ENCODE peak calls at places on chromosomes 13 and 19, in four cellular contexts. T, U, R and Q are unnamed samples.

GRCh38 chr13:26861951-26862350 is 101.4 kb upstream of the GPR12 start:
- DNase-seq in U (no peak), R (no peak), T (no peak), Q (no peak)

GRCh38 chr13:67366533-67366932 is 136.4 kb upstream of the PCDH9 start:
- DNase-seq in T (no peak), R (no peak), U (peak; percentile 3), Q (no peak)

GRCh38 chr19:11963566-11964355 is 1.1 kb upstream of the ZNF763 start:
- DNase-seq in R (peak; percentile 90), T (peak; percentile 82), U (no peak), Q (peak; percentile 76)

GRCh38 chr13:50017819-50018218 is 2.6 kb downstream of the KCNRG start:
- DNase-seq in U (no peak), T (no peak), R (no peak), Q (no peak)

GRCh38 chr19:8629184-8629583 is 1.2 kb upstream of the NFILZ start:
- DNase-seq in R (no peak), U (no peak), T (no peak), Q (no peak)

GRCh38 chr13:107205318-107206112 is 637.6 kb upstream of the ARGLU1 start:
- DNase-seq in U (peak; percentile 33), R (no peak), T (peak; percentile 66), Q (peak; percentile 71)

GRCh38 chr13:96091164-96091931 is 1.4 kb downstream of the HS6ST3 start:
- DNase-seq in T (peak; percentile 7), R (no peak), U (no peak), Q (peak; percentile 20)

GRCh38 chr19:38318595-38319142 is 976 bp upstream of the KCNK6 start:
- DNase-seq in U (no peak), R (peak; percentile 86), T (no peak), Q (no peak)

GRCh38 chr19:51572908-51573307 is 1.8 kb downstream of the ZNF175 start:
- DNase-seq in U (no peak), R (no peak), T (no peak), Q (no peak)

GRCh38 chr19:52646571-52647222 is 8.5 kb upstream of the ZNF83 start:
- DNase-seq in U (no peak), T (no peak), R (no peak), Q (no peak)

GRCh38 chr13:99800004-99800403 is 171.6 kb downstream of the ZIC5 start:
- DNase-seq in U (no peak), T (no peak), R (no peak), Q (no peak)

GRCh38 chr13:107563099-107563925 is 652.0 kb downstream of the LIG4 start:
- DNase-seq in T (no peak), R (no peak), U (peak; percentile 4), Q (no peak)

GRCh38 chr13:108269601-108270328 is at the start of gene TNFSF13B:
- DNase-seq in R (peak; percentile 62), U (no peak), T (peak; percentile 85), Q (peak; percentile 60)

GRCh38 chr13:100675660-100676129 is 1.1 kb upstream of the TMTC4 start:
- DNase-seq in R (no peak), U (no peak), T (no peak), Q (no peak)

GRCh38 chr19:9883231-9883758 is 48.2 kb downstream of the PIN1 start:
- DNase-seq in R (no peak), U (no peak), T (no peak), Q (no peak)

GRCh38 chr19:16684216-16684615 is 23.3 kb downstream of the TMEM38A start:
- DNase-seq in R (no peak), U (no peak), T (no peak), Q (no peak)

GRCh38 chr13:43629691-43630480 is 156.9 kb downstream of the ENOX1 start:
- DNase-seq in U (no peak), R (no peak), T (no peak), Q (no peak)

GRCh38 chr19:38792250-38793111 is 3.5 kb downstream of the LGALS7B start:
- DNase-seq in R (peak; percentile 73), T (peak; percentile 55), U (no peak), Q (peak; percentile 65)

GRCh38 chr19:31991984-31992655 is 353.3 kb upstream of the ZNF507 start:
- DNase-seq in R (no peak), U (no peak), T (no peak), Q (no peak)

GRCh38 chr13:34993470-34993869 is 51.4 kb downstream of the NBEA start:
- DNase-seq in T (no peak), U (no peak), R (no peak), Q (no peak)

GRCh38 chr19:35730326-35730725 is 11.9 kb downstream of the IGFLR1 start:
- DNase-seq in R (no peak), T (no peak), U (no peak), Q (no peak)

GRCh38 chr13:93325303-93326297 is 99.0 kb downstream of the GPC6 start:
- DNase-seq in T (no peak), U (no peak), R (no peak), Q (no peak)

GRCh38 chr13:45292176-45292575 is 48.8 kb downstream of the TPT1 start:
- DNase-seq in R (no peak), U (no peak), T (no peak), Q (no peak)

GRCh38 chr13:100465558-100465957 is 123.0 kb downstream of the GGACT start:
- DNase-seq in U (no peak), R (no peak), T (no peak), Q (no peak)

GRCh38 chr13:72539925-72540324 is 187.5 kb downstream of the MZT1 start:
- DNase-seq in T (no peak), R (no peak), U (no peak), Q (no peak)

GRCh38 chr19:37966211-37967072 is 59.4 kb downstream of the SIPA1L3 start:
- DNase-seq in R (no peak), U (peak; percentile 43), T (no peak), Q (no peak)

GRCh38 chr19:54674021-54674617 is 11.3 kb downstream of the LILRB4 start:
- DNase-seq in T (peak; percentile 73), U (no peak), R (no peak), Q (peak; percentile 44)

GRCh38 chr19:32830231-32831014 is 39.1 kb downstream of the SLC7A9 start:
- DNase-seq in U (peak; percentile 34), T (peak; percentile 50), R (no peak), Q (no peak)

GRCh38 chr19:15223649-15224371 is 8.4 kb downstream of the EPHX3 start:
- DNase-seq in R (no peak), U (no peak), T (no peak), Q (no peak)

GRCh38 chr13:71661921-71662320 is 205.1 kb downstream of the DACH1 start:
- DNase-seq in R (no peak), T (no peak), U (peak; percentile 63), Q (no peak)

GRCh38 chr19:52453324-52454094 is at the start of gene ZNF578:
- DNase-seq in U (peak; percentile 42), T (no peak), R (peak; percentile 85), Q (peak; percentile 34)

GRCh38 chr19:18349524-18350128 is 9.2 kb downstream of the PGPEP1 start:
- DNase-seq in U (peak; percentile 24), R (no peak), T (peak; percentile 62), Q (peak; percentile 68)

GRCh38 chr19:925912-926594 is at the start of gene ARID3A:
- DNase-seq in R (peak; percentile 84), U (no peak), T (no peak), Q (peak; percentile 86)

GRCh38 chr19:19539738-19540703 is 2.0 kb downstream of the CILP2 start:
- DNase-seq in R (peak; percentile 64), U (no peak), T (peak; percentile 74), Q (peak; percentile 83)

GRCh38 chr13:91270031-91270430 is 77.5 kb upstream of the MIR17HG start:
- DNase-seq in R (no peak), U (no peak), T (no peak), Q (no peak)

GRCh38 chr19:54469496-54469934 is 3.6 kb downstream of the CDC42EP5 start:
- DNase-seq in R (no peak), U (no peak), T (no peak), Q (no peak)

GRCh38 chr19:29714371-29714952 is 599 bp downstream of the C19orf12 start:
- DNase-seq in T (peak; percentile 36), U (no peak), R (no peak), Q (no peak)

DNA sequence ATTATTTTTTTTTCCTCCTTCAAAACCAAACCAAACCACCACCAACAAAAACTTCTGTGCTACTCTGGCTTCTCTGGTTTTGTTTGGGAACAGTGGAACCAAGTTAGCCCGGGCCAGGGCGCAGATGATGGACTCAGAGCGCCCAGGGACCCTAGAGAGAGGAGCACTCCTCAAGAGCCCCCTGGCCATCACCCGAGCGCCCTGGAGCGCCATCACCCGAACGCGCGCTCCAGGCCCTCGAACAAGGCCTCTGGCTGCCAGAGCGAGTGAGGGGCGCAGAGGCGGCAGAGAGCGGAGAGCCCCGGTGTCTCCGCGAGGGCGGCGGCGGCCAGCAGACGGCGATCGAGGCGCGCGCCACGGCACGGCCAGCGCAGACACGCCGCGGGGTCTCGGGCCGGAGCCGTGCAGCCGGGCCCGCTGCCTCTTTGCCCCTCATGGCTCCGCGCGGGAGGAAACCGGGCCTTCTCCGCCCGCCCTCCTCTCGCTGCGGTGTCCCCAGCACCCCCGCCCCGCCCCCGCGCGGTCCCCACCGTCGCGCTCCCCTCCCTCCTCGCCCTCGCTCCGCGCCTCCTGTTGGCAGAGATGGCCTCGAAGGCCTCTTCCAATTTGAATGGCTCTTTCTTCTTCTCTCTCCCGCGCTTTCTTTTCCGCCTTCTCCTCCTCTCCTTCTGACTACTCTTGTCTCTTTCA is 4.2 kb upstream of the SOX1 start:
- DNase-seq in R (no peak), T (no peak), U (no peak), Q (no peak)
- TF ChIP-seq CTCF in R (no peak), T (no peak), U (peak; percentile 18), Q (no peak)

GRCh38 chr19:34261335-34262109 is 7.2 kb downstream of the GARRE1 start:
- DNase-seq in R (no peak), T (no peak), U (no peak), Q (no peak)
- TF ChIP-seq CTCF in R (no peak), T (no peak), U (no peak), Q (no peak)

GRCh38 chr19:47357788-47358680 is 8.9 kb downstream of the DHX34 start:
- DNase-seq in R (no peak), T (peak; percentile 26), U (no peak), Q (no peak)
- TF ChIP-seq CTCF in R (no peak), T (no peak), U (peak; percentile 32), Q (peak; percentile 18)

DNA sequence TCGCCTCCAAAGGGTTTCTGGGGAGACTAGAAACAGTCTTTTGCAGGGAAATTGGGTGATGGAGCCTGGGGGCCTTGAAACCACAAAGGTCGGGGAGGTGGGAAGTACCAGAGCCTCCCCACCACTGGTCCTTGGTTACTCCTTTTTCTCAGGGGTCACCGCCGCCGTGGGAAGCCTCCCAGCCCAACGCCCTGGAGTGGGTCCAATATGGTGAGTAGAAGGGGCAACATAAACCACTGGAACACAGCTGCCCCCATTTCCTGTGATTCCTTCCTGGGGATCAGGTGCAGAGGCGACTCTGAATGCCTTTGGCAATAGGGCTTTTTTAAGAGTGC is 5.8 kb downstream of the PGLYRP1 start:
- DNase-seq in U (no peak), R (peak; percentile 64), T (no peak), Q (no peak)
- TF ChIP-seq CTCF in U (no peak), R (peak; percentile 20), T (no peak), Q (no peak)